ENCODE peak calls at places on chromosomes 11 and 22, in eight cellular contexts. W, Q, R, V, J, A, X and M are unnamed samples.

GRCh38 chr22:47409501-47410275 is 647.2 kb downstream of the TBC1D22A start:
- DNase-seq in W (no peak), Q (no peak), R (no peak), V (no peak), J (no peak), A (no peak), X (no peak), M (no peak)

GRCh38 chr11:85094795-85095194 is 532.3 kb downstream of the DLG2 start:
- DNase-seq in W (no peak), Q (no peak), R (no peak), V (no peak), J (no peak), A (no peak), X (no peak), M (no peak)

GRCh38 chr11:299081-299891 is at the start of gene IFITM5:
- DNase-seq in W (no peak), Q (no peak), R (no peak), V (no peak), J (no peak), A (no peak), X (no peak), M (peak; percentile 49)

GRCh38 chr11:8566613-8567210 is 27.3 kb downstream of the STK33 start:
- DNase-seq in W (no peak), Q (no peak), R (no peak), V (no peak), J (peak; percentile 15), A (no peak), X (peak; percentile 54), M (no peak)

GRCh38 chr11:122453586-122453985 is 201.9 kb upstream of the UBASH3B start:
- DNase-seq in W (no peak), Q (no peak), R (no peak), V (no peak), J (no peak), A (no peak), X (no peak), M (no peak)

GRCh38 chr11:102010776-102011500 is 36.3 kb upstream of the CFAP300 start:
- DNase-seq in W (no peak), Q (no peak), R (no peak), V (peak; percentile 33), J (peak; percentile 83), A (no peak), X (peak; percentile 66), M (peak; percentile 97)

GRCh38 chr22:45127866-45128265 is 35.9 kb upstream of the NUP50 start:
- DNase-seq in W (no peak), Q (no peak), R (no peak), V (no peak), J (no peak), A (no peak), X (no peak), M (no peak)

GRCh38 chr22:49847751-49848689 is 5.6 kb upstream of the ZBED4 start:
- DNase-seq in W (no peak), Q (no peak), R (no peak), V (no peak), J (peak; percentile 54), A (no peak), X (peak; percentile 28), M (no peak)

GRCh38 chr22:21937821-21938070 is 14.9 kb downstream of the PPM1F start:
- DNase-seq in W (no peak), Q (no peak), R (no peak), V (no peak), J (no peak), A (no peak), X (no peak), M (no peak)

GRCh38 chr11:120168960-120169681 is 31.2 kb upstream of the TRIM29 start:
- DNase-seq in W (peak; percentile 71), Q (peak; percentile 9), R (no peak), V (no peak), J (peak; percentile 95), A (peak; percentile 61), X (peak; percentile 85), M (no peak)

GRCh38 chr11:10452211-10452767 is 2.8 kb upstream of the AMPD3 start:
- DNase-seq in W (no peak), Q (no peak), R (no peak), V (no peak), J (no peak), A (no peak), X (no peak), M (no peak)

GRCh38 chr22:20508815-20509271 is 1.4 kb downstream of the MED15 start:
- DNase-seq in W (no peak), Q (no peak), R (no peak), V (no peak), J (no peak), A (no peak), X (no peak), M (no peak)

GRCh38 chr11:86577663-86578636 is 94.5 kb downstream of the ME3 start:
- DNase-seq in W (no peak), Q (no peak), R (no peak), V (peak; percentile 44), J (no peak), A (no peak), X (no peak), M (no peak)

GRCh38 chr22:49934144-49934890 is 15.9 kb downstream of the CRELD2 start:
- DNase-seq in W (no peak), Q (no peak), R (no peak), V (no peak), J (no peak), A (no peak), X (no peak), M (no peak)

GRCh38 chr22:31127181-31127772 is 4.5 kb downstream of the INPP5J start:
- DNase-seq in W (no peak), Q (no peak), R (no peak), V (no peak), J (peak; percentile 50), A (no peak), X (no peak), M (no peak)

GRCh38 chr22:40747361-40747760 is 68.1 kb downstream of the MCHR1 start:
- DNase-seq in W (no peak), Q (no peak), R (no peak), V (no peak), J (no peak), A (no peak), X (no peak), M (no peak)

GRCh38 chr11:1435820-1436467 is 46.2 kb downstream of the BRSK2 start:
- DNase-seq in W (no peak), Q (no peak), R (no peak), V (no peak), J (peak; percentile 88), A (no peak), X (peak; percentile 51), M (no peak)

GRCh38 chr22:39462443-39463147 is 5.8 kb downstream of the MGAT3 start:
- DNase-seq in W (no peak), Q (no peak), R (no peak), V (no peak), J (peak; percentile 64), A (no peak), X (peak; percentile 70), M (no peak)

GRCh38 chr11:87212891-87213290 is 175.2 kb downstream of the TMEM135 start:
- DNase-seq in W (no peak), Q (no peak), R (no peak), V (no peak), J (no peak), A (no peak), X (no peak), M (no peak)

GRCh38 chr11:132022718-132023117 is 652.3 kb downstream of the NTM start:
- DNase-seq in W (no peak), Q (no peak), R (no peak), V (no peak), J (no peak), A (no peak), X (no peak), M (no peak)